ENCODE peak calls at places on chromosomes 2 and 18, in four cellular contexts. One of them, this sample, is unnamed.

GRCh38 chr18:70158992-70159717 is 46.3 kb downstream of the RTTN start:
- DNase-seq in HepG2: no peak
- DNase-seq in H9: no peak
- DNase-seq in Karpas-422: no peak
- DNase-seq in this sample: no peak

GRCh38 chr2:240905176-240905781 is 857 bp upstream of the CROCC2 start:
- DNase-seq in HepG2: no peak
- DNase-seq in H9: no peak
- DNase-seq in Karpas-422: peak
- DNase-seq in this sample: no peak

GRCh38 chr2:24124003-24124585 is 825 bp downstream of the FAM228B start:
- DNase-seq in HepG2: no peak
- DNase-seq in H9: no peak
- DNase-seq in Karpas-422: no peak
- DNase-seq in this sample: no peak

GRCh38 chr2:618591-618990 is 58.6 kb downstream of the TMEM18 start:
- DNase-seq in HepG2: no peak
- DNase-seq in H9: no peak
- DNase-seq in Karpas-422: no peak
- DNase-seq in this sample: no peak

GRCh38 chr2:201992960-201993359 is 40.7 kb upstream of the FZD7 start:
- DNase-seq in HepG2: no peak
- DNase-seq in H9: no peak
- DNase-seq in Karpas-422: no peak
- DNase-seq in this sample: no peak

GRCh38 chr2:57867730-57868129 is 178.9 kb upstream of the VRK2 start:
- DNase-seq in HepG2: no peak
- DNase-seq in H9: no peak
- DNase-seq in Karpas-422: no peak
- DNase-seq in this sample: no peak

GRCh38 chr2:72325592-72326422 is 178.1 kb upstream of the CYP26B1 start:
- DNase-seq in HepG2: peak
- DNase-seq in H9: peak
- DNase-seq in Karpas-422: peak
- DNase-seq in this sample: no peak

GRCh38 chr18:13566941-13567762 is 159.2 kb downstream of the FAM210A start:
- DNase-seq in HepG2: no peak
- DNase-seq in H9: no peak
- DNase-seq in Karpas-422: peak
- DNase-seq in this sample: peak

GRCh38 chr2:10048501-10049171 is 5.3 kb downstream of the KLF11 start:
- DNase-seq in HepG2: no peak
- DNase-seq in H9: no peak
- DNase-seq in Karpas-422: peak
- DNase-seq in this sample: peak

GRCh38 chr2:119649364-119649917 is 29.6 kb upstream of the TMEM177 start:
- DNase-seq in HepG2: no peak
- DNase-seq in H9: no peak
- DNase-seq in Karpas-422: no peak
- DNase-seq in this sample: no peak

GRCh38 chr2:202184557-202184956 is 53.8 kb downstream of the SUMO1 start:
- DNase-seq in HepG2: no peak
- DNase-seq in H9: no peak
- DNase-seq in Karpas-422: no peak
- DNase-seq in this sample: no peak

GRCh38 chr2:43412121-43412753 is 183.6 kb downstream of the THADA start:
- DNase-seq in HepG2: no peak
- DNase-seq in H9: no peak
- DNase-seq in Karpas-422: peak
- DNase-seq in this sample: no peak

GRCh38 chr2:96505231-96505889 is at the start of gene NEURL3:
- DNase-seq in HepG2: peak
- DNase-seq in H9: no peak
- DNase-seq in Karpas-422: no peak
- DNase-seq in this sample: no peak

GRCh38 chr2:98086491-98087446 is at the start of gene VWA3B:
- DNase-seq in HepG2: no peak
- DNase-seq in H9: peak
- DNase-seq in Karpas-422: peak
- DNase-seq in this sample: no peak

GRCh38 chr18:25704096-25704870 is 352.3 kb upstream of the ZNF521 start:
- DNase-seq in HepG2: no peak
- DNase-seq in H9: no peak
- DNase-seq in Karpas-422: peak
- DNase-seq in this sample: no peak

GRCh38 chr2:149313512-149313972 is 16.8 kb upstream of the LYPD6 start:
- DNase-seq in HepG2: peak
- DNase-seq in H9: peak
- DNase-seq in Karpas-422: peak
- DNase-seq in this sample: no peak

GRCh38 chr2:109324859-109325258 is 195.9 kb downstream of the SH3RF3 start:
- DNase-seq in HepG2: no peak
- DNase-seq in H9: no peak
- DNase-seq in Karpas-422: no peak
- DNase-seq in this sample: no peak

GRCh38 chr2:134271758-134272157 is 17.9 kb downstream of the MGAT5 start:
- DNase-seq in HepG2: no peak
- DNase-seq in H9: no peak
- DNase-seq in Karpas-422: no peak
- DNase-seq in this sample: no peak

GRCh38 chr2:147588191-147588590 is 256.6 kb upstream of the ACVR2A start:
- DNase-seq in HepG2: no peak
- DNase-seq in H9: no peak
- DNase-seq in Karpas-422: no peak
- DNase-seq in this sample: no peak

GRCh38 chr2:158486970-158487325 is 30.2 kb downstream of the PKP4 start:
- DNase-seq in HepG2: no peak
- DNase-seq in H9: no peak
- DNase-seq in Karpas-422: no peak
- DNase-seq in this sample: no peak

GRCh38 chr2:190791983-190792575 is 88.5 kb upstream of the GLS start:
- DNase-seq in HepG2: no peak
- DNase-seq in H9: no peak
- DNase-seq in Karpas-422: no peak
- DNase-seq in this sample: no peak

GRCh38 chr2:199118701-199119241 is 339.0 kb downstream of the SATB2 start:
- DNase-seq in HepG2: no peak
- DNase-seq in H9: no peak
- DNase-seq in Karpas-422: no peak
- DNase-seq in this sample: no peak

GRCh38 chr2:481388-481787 is 193.5 kb upstream of the ALKAL2 start:
- DNase-seq in HepG2: no peak
- DNase-seq in H9: peak
- DNase-seq in Karpas-422: no peak
- DNase-seq in this sample: no peak

GRCh38 chr18:79384834-79385233 is 10.9 kb upstream of the NFATC1 start:
- DNase-seq in HepG2: no peak
- DNase-seq in H9: no peak
- DNase-seq in Karpas-422: no peak
- DNase-seq in this sample: no peak

GRCh38 chr2:133379159-133379558 is 189.1 kb downstream of the NCKAP5 start:
- DNase-seq in HepG2: no peak
- DNase-seq in H9: no peak
- DNase-seq in Karpas-422: no peak
- DNase-seq in this sample: no peak

GRCh38 chr2:33210626-33211025 is 263.9 kb downstream of the LTBP1 start:
- DNase-seq in HepG2: no peak
- DNase-seq in H9: no peak
- DNase-seq in Karpas-422: no peak
- DNase-seq in this sample: no peak

GRCh38 chr2:142180820-142181533 is 50.2 kb upstream of the LRP1B start:
- DNase-seq in HepG2: peak
- DNase-seq in H9: peak
- DNase-seq in Karpas-422: no peak
- DNase-seq in this sample: no peak

GRCh38 chr2:207403950-207404349 is 125.8 kb upstream of the CREB1 start:
- DNase-seq in HepG2: no peak
- DNase-seq in H9: no peak
- DNase-seq in Karpas-422: no peak
- DNase-seq in this sample: no peak

GRCh38 chr2:160918909-160919503 is 241.2 kb upstream of the TANK start:
- DNase-seq in HepG2: peak
- DNase-seq in H9: peak
- DNase-seq in Karpas-422: peak
- DNase-seq in this sample: no peak

GRCh38 chr2:29397743-29398142 is 282.5 kb downstream of the CLIP4 start:
- DNase-seq in HepG2: no peak
- DNase-seq in H9: no peak
- DNase-seq in Karpas-422: no peak
- DNase-seq in this sample: no peak

GRCh38 chr18:49693276-49694005 is 119.9 kb downstream of the ACAA2 start:
- DNase-seq in HepG2: no peak
- DNase-seq in H9: no peak
- DNase-seq in Karpas-422: no peak
- DNase-seq in this sample: no peak

GRCh38 chr2:100554788-100555407 is 7.9 kb upstream of the PDCL3 start:
- DNase-seq in HepG2: no peak
- DNase-seq in H9: no peak
- DNase-seq in Karpas-422: peak
- DNase-seq in this sample: no peak

GRCh38 chr2:62852254-62852653 is 146.7 kb downstream of the EHBP1 start:
- DNase-seq in HepG2: no peak
- DNase-seq in H9: no peak
- DNase-seq in Karpas-422: no peak
- DNase-seq in this sample: no peak

DNA sequence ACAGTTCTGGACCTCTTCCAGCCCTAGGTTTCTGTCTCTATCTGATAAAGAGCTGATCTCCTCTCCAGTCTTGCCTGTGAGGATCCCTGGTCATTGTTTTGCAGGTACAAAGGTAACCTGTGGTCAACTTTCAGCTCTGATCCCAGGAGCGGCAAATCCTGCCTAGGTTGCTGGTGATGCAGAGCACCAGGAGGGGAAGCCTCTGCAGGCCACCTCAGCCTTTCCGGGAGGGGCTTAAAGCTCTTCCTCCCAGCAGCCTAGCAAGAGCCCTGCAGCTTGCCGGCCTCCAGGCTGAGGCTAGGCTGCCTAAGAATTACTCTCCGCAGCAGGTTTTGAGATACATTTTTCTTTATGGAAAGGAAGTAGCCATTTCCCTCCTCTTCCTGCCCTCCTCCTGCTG is 69.9 kb upstream of the WIPF1 start:
- DNase-seq in HepG2: no peak
- DNase-seq in H9: peak
- DNase-seq in Karpas-422: no peak
- DNase-seq in this sample: no peak
- H3K9ac ChIP-seq in HepG2: no peak
- H3K9ac ChIP-seq in H9: no peak
- H3K9ac ChIP-seq in Karpas-422: no peak
- H3K9ac ChIP-seq in this sample: no peak

GRCh38 chr2:85470850-85471800 is 52.6 kb downstream of the SH2D6 start:
- DNase-seq in HepG2: peak
- DNase-seq in H9: no peak
- DNase-seq in Karpas-422: no peak
- DNase-seq in this sample: no peak
- H3K9ac ChIP-seq in HepG2: peak
- H3K9ac ChIP-seq in H9: no peak
- H3K9ac ChIP-seq in Karpas-422: no peak
- H3K9ac ChIP-seq in this sample: no peak

GRCh38 chr2:173054466-173054865 is 21.2 kb upstream of the MAP3K20 start:
- DNase-seq in HepG2: peak
- DNase-seq in H9: no peak
- DNase-seq in Karpas-422: no peak
- DNase-seq in this sample: no peak
- H3K9ac ChIP-seq in HepG2: no peak
- H3K9ac ChIP-seq in H9: no peak
- H3K9ac ChIP-seq in Karpas-422: no peak
- H3K9ac ChIP-seq in this sample: no peak

GRCh38 chr2:28377984-28378678 is 14.5 kb upstream of the FOSL2 start:
- DNase-seq in HepG2: no peak
- DNase-seq in H9: no peak
- DNase-seq in Karpas-422: no peak
- DNase-seq in this sample: no peak
- H3K9ac ChIP-seq in HepG2: no peak
- H3K9ac ChIP-seq in H9: no peak
- H3K9ac ChIP-seq in Karpas-422: no peak
- H3K9ac ChIP-seq in this sample: no peak

DNA sequence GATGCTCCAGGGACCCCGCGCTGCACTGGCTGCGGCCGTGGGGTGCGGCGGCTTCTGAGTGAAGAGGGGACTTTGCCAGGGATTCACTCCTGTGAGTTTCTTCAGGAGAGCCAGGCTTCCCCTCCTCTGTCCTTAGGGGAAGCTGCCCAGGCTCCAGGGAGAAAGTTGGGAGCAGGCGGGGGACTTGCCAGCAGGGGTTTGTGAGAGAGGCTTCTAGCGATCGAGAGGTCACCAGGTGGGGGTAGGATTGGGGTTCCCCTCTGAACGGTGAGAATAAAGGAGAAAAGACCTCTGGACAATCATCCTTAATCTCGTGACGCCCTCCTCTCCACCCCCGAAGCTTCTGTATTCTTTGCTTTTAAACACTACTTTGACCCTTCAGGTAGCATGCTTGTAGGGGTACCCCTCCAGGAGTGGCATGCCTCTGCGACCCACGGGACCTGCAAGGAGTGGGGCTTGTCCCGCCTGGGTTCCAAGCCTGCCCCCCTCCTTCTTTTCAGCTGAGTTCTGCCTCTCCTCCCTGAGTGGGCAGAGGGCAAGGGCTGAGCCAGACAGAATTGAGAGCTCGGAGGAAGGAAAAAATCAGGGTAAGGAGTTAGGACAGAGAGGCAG is 601 bp downstream of the PROKR1 start:
- DNase-seq in HepG2: no peak
- DNase-seq in H9: no peak
- DNase-seq in Karpas-422: no peak
- DNase-seq in this sample: no peak
- H3K9ac ChIP-seq in HepG2: no peak
- H3K9ac ChIP-seq in H9: no peak
- H3K9ac ChIP-seq in Karpas-422: no peak
- H3K9ac ChIP-seq in this sample: no peak

DNA sequence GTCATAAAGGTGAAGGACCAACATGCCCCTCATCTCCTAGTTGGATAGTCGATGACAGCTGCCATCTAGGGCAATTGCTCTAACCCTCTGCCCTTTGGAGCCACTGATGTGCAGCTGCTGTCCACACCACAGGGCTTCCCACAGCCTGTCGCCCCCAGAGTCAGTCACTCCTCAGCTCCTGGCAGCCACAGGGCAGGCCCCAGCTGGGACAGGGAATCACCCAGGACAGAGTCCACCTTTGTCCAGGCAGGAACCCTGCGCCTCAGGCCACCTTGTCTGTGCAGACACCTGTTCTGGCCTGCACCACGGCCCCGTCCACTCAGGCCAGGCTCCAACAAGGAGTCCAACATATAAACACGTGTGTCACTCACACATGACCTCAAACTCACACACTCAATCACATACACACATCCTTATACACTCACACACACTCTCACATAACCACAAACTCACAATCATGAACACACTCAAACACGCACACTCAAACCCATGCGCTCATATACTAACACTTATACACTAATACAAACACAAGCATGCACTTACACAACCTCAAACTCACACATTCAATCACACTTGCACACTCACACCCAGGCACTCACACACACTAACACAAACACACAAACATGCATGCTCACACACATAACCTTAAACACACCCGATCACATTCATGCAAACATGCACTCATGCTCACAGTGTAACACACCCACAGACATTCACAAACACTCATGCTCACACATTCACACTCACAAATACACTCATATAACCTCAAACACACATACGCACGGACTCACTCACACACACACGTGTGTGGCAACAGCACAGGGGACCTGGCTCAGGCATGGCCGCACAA is 29.7 kb downstream of the HDAC4 start:
- DNase-seq in HepG2: no peak
- DNase-seq in H9: no peak
- DNase-seq in Karpas-422: no peak
- DNase-seq in this sample: no peak
- H3K9ac ChIP-seq in HepG2: no peak
- H3K9ac ChIP-seq in H9: no peak
- H3K9ac ChIP-seq in Karpas-422: no peak
- H3K9ac ChIP-seq in this sample: no peak

This sample was measured in SK-N-MC.